ENCODE peak calls at places on chromosomes 3 and 15, in six cellular contexts. V is HFF-Myc, R is endothelial cell, E is transverse colon, G is HepG2, L is NB4. F is an unnamed sample.

GRCh38 chr3:190183121-190183520 is 62.4 kb upstream of the P3H2 start:
- DNase-seq in V (peak), R (no peak), E (no peak), G (no peak), L (no peak), F (peak)

GRCh38 chr3:10552631-10552943 is 47.2 kb upstream of the ATP2B2 start:
- DNase-seq in V (no peak), R (no peak), E (no peak), G (no peak), L (peak), F (no peak)

GRCh38 chr3:189927975-189928895 is 192.5 kb downstream of the P3H2 start:
- DNase-seq in V (no peak), R (no peak), E (no peak), G (no peak), L (no peak), F (no peak)

GRCh38 chr3:15645740-15646490 is 44.4 kb downstream of the BTD start:
- DNase-seq in V (peak), R (no peak), E (no peak), G (no peak), L (no peak), F (peak)

GRCh38 chr3:107525101-107525953 is 2.6 kb downstream of the BBX start:
- DNase-seq in V (no peak), R (peak), E (peak), G (no peak), L (peak), F (peak)

GRCh38 chr3:131250466-131250865 is 131.1 kb upstream of the NUDT16 start:
- DNase-seq in V (no peak), R (no peak), E (no peak), G (no peak), L (no peak), F (no peak)

GRCh38 chr3:183584246-183584913 is 28.9 kb upstream of the KLHL6 start:
- DNase-seq in V (no peak), R (peak), E (peak), G (no peak), L (no peak), F (peak)

GRCh38 chr3:45904931-45905330 is 18.6 kb downstream of the CCR9 start:
- DNase-seq in V (no peak), R (no peak), E (no peak), G (no peak), L (no peak), F (no peak)

GRCh38 chr3:46285931-46286330 is 43.7 kb downstream of the CCR3 start:
- DNase-seq in V (no peak), R (no peak), E (no peak), G (no peak), L (no peak), F (no peak)

GRCh38 chr3:151931171-151931570 is 57.7 kb downstream of the SUCNR1 start:
- DNase-seq in V (no peak), R (no peak), E (no peak), G (no peak), L (no peak), F (no peak)

GRCh38 chr3:43253294-43253693 is 33.0 kb upstream of the SNRK start:
- DNase-seq in V (no peak), R (no peak), E (no peak), G (no peak), L (no peak), F (no peak)

GRCh38 chr3:43257850-43258249 is 28.5 kb upstream of the SNRK start:
- DNase-seq in V (no peak), R (no peak), E (no peak), G (no peak), L (peak), F (no peak)

GRCh38 chr3:43256714-43257461 is 29.5 kb upstream of the SNRK start:
- DNase-seq in V (no peak), R (no peak), E (no peak), G (no peak), L (peak), F (no peak)

GRCh38 chr3:43255675-43256074 is 30.7 kb upstream of the SNRK start:
- DNase-seq in V (no peak), R (no peak), E (no peak), G (no peak), L (peak), F (no peak)

DNA sequence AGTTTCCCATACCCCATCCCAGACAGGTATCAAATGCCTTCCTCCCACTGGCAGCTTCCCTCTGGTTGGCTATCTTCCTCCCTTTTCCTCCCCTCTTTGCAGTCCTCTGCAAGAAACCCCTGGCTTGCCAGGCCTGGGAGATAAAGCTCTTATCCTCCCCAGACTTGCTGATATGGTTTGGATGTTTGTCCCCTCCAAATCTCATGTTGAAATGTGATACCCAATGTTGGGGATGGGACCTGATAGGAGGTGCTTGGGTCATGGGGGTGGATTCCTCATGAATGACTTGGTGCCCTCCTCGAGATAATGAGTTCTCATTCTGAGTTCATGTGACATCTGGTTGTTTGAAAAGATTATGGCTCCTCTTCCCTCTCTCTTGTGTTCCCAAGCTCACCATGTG is 32.2 kb upstream of the SNRK start:
- DNase-seq in V (no peak), R (no peak), E (no peak), G (no peak), L (no peak), F (no peak)
- TF ChIP-seq CTCF in V (no peak), R (no peak), E (no peak), G (no peak), L (no peak), F (no peak)

DNA sequence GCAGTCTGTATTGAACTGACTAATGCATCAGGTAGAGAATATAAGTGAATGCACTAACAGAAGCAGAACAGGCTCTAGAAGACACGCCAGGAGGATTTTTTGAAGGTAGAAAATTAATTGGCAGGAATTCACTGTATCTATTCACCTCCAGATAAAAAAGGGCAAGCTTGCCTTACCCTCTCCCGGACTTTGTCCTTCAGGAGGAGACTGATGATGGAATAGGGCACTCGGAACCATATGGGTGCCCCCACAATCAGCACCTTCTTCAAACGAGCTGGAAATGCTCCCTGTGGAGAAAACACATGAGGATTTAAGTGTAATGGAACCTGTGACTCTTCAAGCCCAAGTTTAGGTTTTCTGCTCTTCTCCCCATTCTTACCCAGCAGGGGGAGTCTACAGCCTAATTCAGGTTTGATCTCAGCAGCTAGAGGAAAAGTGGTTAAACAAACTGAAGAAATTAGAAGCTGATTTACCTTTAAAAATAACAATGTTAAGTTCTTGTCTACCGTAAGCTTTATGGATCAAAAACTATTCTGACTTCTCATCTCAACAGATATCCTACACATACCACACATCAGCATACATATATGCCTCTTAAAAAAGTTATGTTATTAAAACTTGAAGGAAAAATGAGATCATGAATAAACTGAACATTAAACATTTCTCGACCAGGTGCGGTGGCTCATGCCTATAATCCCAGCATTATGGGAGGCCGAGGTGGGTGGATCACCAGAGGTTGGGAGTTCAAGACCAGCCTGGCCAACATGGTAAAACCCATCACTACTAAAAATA is 57.4 kb upstream of the SIN3A start:
- DNase-seq in V (no peak), R (peak), E (no peak), G (peak), L (peak), F (peak)
- TF ChIP-seq CTCF in V (peak), R (no peak), E (peak), G (peak), L (peak), F (peak)

GRCh38 chr15:31390029-31390428 is 63.4 kb downstream of the KLF13 start:
- DNase-seq in V (no peak), R (no peak), E (no peak), G (no peak), L (no peak), F (no peak)
- TF ChIP-seq CTCF in V (no peak), R (no peak), E (no peak), G (no peak), L (no peak), F (no peak)

GRCh38 chr3:87895983-87896382 is 162.8 kb downstream of the CGGBP1 start:
- DNase-seq in V (no peak), R (no peak), E (no peak), G (no peak), L (no peak), F (no peak)

GRCh38 chr3:87898971-87899370 is 159.8 kb downstream of the CGGBP1 start:
- DNase-seq in V (no peak), R (no peak), E (no peak), G (no peak), L (no peak), F (no peak)

GRCh38 chr3:87901141-87901540 is 157.7 kb downstream of the CGGBP1 start:
- DNase-seq in V (no peak), R (no peak), E (no peak), G (no peak), L (no peak), F (no peak)

GRCh38 chr3:87900061-87900460 is 158.7 kb downstream of the CGGBP1 start:
- DNase-seq in V (no peak), R (no peak), E (no peak), G (no peak), L (peak), F (peak)
- TF ChIP-seq CTCF in V (peak), R (no peak), E (no peak), G (no peak), L (no peak), F (peak)

GRCh38 chr15:101773496-101774100 is 29.7 kb upstream of the OR4F6 start:
- DNase-seq in V (no peak), R (no peak), E (peak), G (peak), L (peak), F (peak)
- TF ChIP-seq CTCF in V (peak), R (peak), E (no peak), G (peak), L (peak), F (no peak)

GRCh38 chr15:78264304-78265136 is at the start of gene DNAJA4:
- DNase-seq in V (no peak), R (peak), E (peak), G (no peak), L (no peak), F (peak)
- TF ChIP-seq CTCF in V (no peak), R (no peak), E (no peak), G (no peak), L (no peak), F (no peak)

GRCh38 chr15:85005319-85005718 is 23.7 kb downstream of the PDE8A start:
- DNase-seq in V (no peak), R (no peak), E (no peak), G (no peak), L (no peak), F (no peak)
- TF ChIP-seq CTCF in V (no peak), R (peak), E (no peak), G (no peak), L (no peak), F (no peak)

GRCh38 chr15:58190419-58190818 is 52.2 kb downstream of the AQP9 start:
- DNase-seq in V (no peak), R (no peak), E (no peak), G (no peak), L (no peak), F (no peak)

GRCh38 chr15:58182460-58183163 is 44.4 kb downstream of the AQP9 start:
- DNase-seq in V (no peak), R (peak), E (peak), G (peak), L (peak), F (peak)

GRCh38 chr15:58189148-58189811 is 51.1 kb downstream of the AQP9 start:
- DNase-seq in V (no peak), R (no peak), E (no peak), G (no peak), L (no peak), F (no peak)

GRCh38 chr15:58179741-58180381 is 41.7 kb downstream of the AQP9 start:
- DNase-seq in V (no peak), R (peak), E (no peak), G (no peak), L (no peak), F (no peak)

DNA sequence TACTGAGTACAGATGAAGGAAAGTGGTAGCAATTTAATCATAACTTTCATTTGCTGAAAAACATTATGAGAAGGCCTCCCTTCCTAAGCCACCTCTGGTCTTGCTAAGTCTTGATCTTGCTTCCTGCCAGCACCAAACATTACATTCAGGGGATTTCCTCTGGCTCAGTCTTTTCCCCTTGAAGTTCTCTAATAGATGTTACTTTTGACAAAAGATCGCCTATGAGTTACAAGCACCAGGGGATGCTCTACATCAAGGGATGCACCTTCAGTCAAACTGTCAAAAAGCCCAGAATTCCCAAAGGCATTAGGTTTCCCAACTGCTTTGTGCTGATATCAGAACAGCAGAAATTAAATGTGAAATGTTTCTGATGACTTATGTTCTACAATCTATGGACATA is 47.3 kb downstream of the AQP9 start:
- DNase-seq in V (no peak), R (no peak), E (no peak), G (no peak), L (peak), F (no peak)
- TF ChIP-seq CTCF in V (peak), R (no peak), E (no peak), G (no peak), L (no peak), F (no peak)

F was measured in hepatocyte.